ENCODE peak calls at places on chromosomes 7 and 10, in eight cellular contexts. R is ELF-1, J is midbrain, A is breast epithelium, D is left colon, O is fibroblast of mammary gland, Z is Ammon's horn, G is HT1080. N is an unnamed sample.

GRCh38 chr7:56046728-56047445 is 4.4 kb downstream of the PSPH start:
- DNase-seq in A (no peak), O (peak; percentile 73), R (peak; percentile 53), G (no peak), Z (no peak), J (no peak), D (no peak), N (peak; percentile 50)

GRCh38 chr7:1713502-1714484 is 43.7 kb downstream of the ELFN1 start:
- DNase-seq in R (peak; percentile 87), O (no peak), Z (no peak), G (no peak), D (no peak), J (no peak), A (no peak), N (no peak)

GRCh38 chr10:68327889-68328786 is 3.7 kb upstream of the HNRNPH3 start:
- DNase-seq in A (no peak), D (no peak), R (peak; percentile 40), J (peak; percentile 85), G (no peak), Z (peak; percentile 91), O (peak; percentile 79), N (peak; percentile 46)

GRCh38 chr10:74307061-74307651 is 156.1 kb downstream of the ADK start:
- DNase-seq in A (no peak), D (no peak), J (no peak), R (no peak), G (no peak), O (no peak), Z (no peak), N (no peak)

GRCh38 chr7:122886357-122887081 is at the start of gene CADPS2:
- DNase-seq in G (peak; percentile 87), A (peak; percentile 87), Z (peak; percentile 77), J (peak; percentile 53), D (peak; percentile 87), R (peak; percentile 86), O (peak; percentile 77), N (peak; percentile 47)

GRCh38 chr10:11878776-11879175 is 55.6 kb downstream of the PROSER2 start:
- DNase-seq in D (no peak), J (no peak), A (no peak), G (no peak), Z (no peak), R (no peak), O (no peak), N (no peak)

GRCh38 chr10:6203331-6204062 is 765 bp downstream of the PFKFB3 start:
- DNase-seq in A (no peak), R (peak; percentile 70), G (peak; percentile 52), D (no peak), O (peak; percentile 38), Z (peak; percentile 62), J (peak; percentile 65), N (no peak)

GRCh38 chr7:70614237-70614984 is 517.5 kb upstream of the GALNT17 start:
- DNase-seq in D (peak; percentile 56), O (peak; percentile 67), A (peak; percentile 68), G (peak; percentile 81), R (peak; percentile 74), J (peak; percentile 69), Z (peak; percentile 72), N (peak; percentile 88)

GRCh38 chr10:14365231-14365744 is 34.6 kb upstream of the FRMD4A start:
- DNase-seq in J (no peak), G (no peak), A (no peak), D (no peak), Z (no peak), R (no peak), O (no peak), N (no peak)

GRCh38 chr7:32611201-32611691 is 116.0 kb downstream of the AVL9 start:
- DNase-seq in D (no peak), A (no peak), G (no peak), R (no peak), Z (peak; percentile 20), J (peak; percentile 46), O (peak; percentile 59), N (no peak)

GRCh38 chr10:1454964-1455363 is 282.4 kb downstream of the ADARB2 start:
- DNase-seq in O (no peak), Z (no peak), R (no peak), G (no peak), A (no peak), J (no peak), D (no peak), N (no peak)

GRCh38 chr10:78991187-78991586 is 77.6 kb upstream of the ZMIZ1 start:
- DNase-seq in J (no peak), R (no peak), O (peak; percentile 60), G (peak; percentile 63), A (no peak), D (no peak), Z (no peak), N (peak; percentile 49)